ENCODE peak calls at places on chromosomes 4 and X, in five cellular contexts. X is astrocyte of the spinal cord, J is fibroblast of lung, G is fibroblast of the aortic adventitia, R is AG04450. U is an unnamed sample.

GRCh38 chr4:82437285-82438005 is 7.1 kb downstream of the ENOPH1 start:
- DNase-seq in X (no peak), J (no peak), G (peak), R (no peak), U (peak)

GRCh38 chr4:109206610-109207009 is 95.8 kb downstream of the COL25A1 start:
- DNase-seq in X (no peak), J (no peak), G (no peak), R (no peak), U (peak)

GRCh38 chr4:110970642-110971041 is 347.8 kb upstream of the PITX2 start:
- DNase-seq in X (peak), J (peak), G (peak), R (peak), U (peak)

GRCh38 chr4:147707892-147708672 is 23.8 kb upstream of the ARHGAP10 start:
- DNase-seq in X (peak), J (peak), G (peak), R (no peak), U (peak)

GRCh38 chr4:21792736-21793135 is 155.8 kb downstream of the KCNIP4 start:
- DNase-seq in X (no peak), J (no peak), G (no peak), R (no peak), U (no peak)

GRCh38 chr4:25358515-25359275 is 18.4 kb upstream of the ANAPC4 start:
- DNase-seq in X (no peak), J (no peak), G (no peak), R (no peak), U (no peak)

GRCh38 chr4:68271851-68272756 is 26.6 kb upstream of the TMPRSS11B start:
- DNase-seq in X (peak), J (peak), G (peak), R (peak), U (peak)

GRCh38 chr4:39947415-39947814 is 30.3 kb downstream of the PDS5A start:
- DNase-seq in X (no peak), J (peak), G (no peak), R (no peak), U (no peak)

GRCh38 chrX:100880368-100880767 is 6.2 kb upstream of the NOX1 start:
- DNase-seq in X (no peak), J (no peak), G (no peak), R (no peak), U (no peak)

GRCh38 chrX:13212191-13212651 is 107.6 kb downstream of the ATXN3L start:
- DNase-seq in X (no peak), J (peak), G (peak), R (peak), U (no peak)

DNA sequence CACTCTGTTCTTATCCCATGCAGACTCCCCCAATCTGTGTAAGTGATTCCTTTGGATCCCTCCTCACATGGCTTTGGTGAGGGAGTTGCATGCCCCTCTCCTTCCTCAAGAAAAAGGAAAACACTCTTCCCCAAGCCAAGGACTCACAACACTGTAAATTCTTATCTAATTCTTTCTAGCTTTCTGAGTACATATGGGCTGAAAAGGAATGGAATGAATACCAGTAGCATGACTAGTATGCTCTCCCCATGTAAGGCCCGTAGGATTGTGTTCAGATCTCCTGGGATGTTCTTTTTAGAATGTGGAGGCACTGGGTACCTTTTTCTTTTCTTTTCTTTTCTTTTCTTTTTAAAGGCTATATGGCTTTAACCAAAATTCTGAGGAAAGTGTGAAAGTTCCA is 17.0 kb upstream of the MAGED1 start:
- DNase-seq in X (peak), J (peak), G (peak), R (no peak), U (peak)
- H3K4me3 ChIP-seq in X (no peak), J (no peak), G (no peak), R (no peak), U (no peak)

GRCh38 chrX:39731735-39732134 is 366.0 kb downstream of the BCOR start:
- DNase-seq in X (no peak), J (no peak), G (peak), R (no peak), U (no peak)

GRCh38 chrX:39728852-39729587 is 368.7 kb downstream of the BCOR start:
- DNase-seq in X (no peak), J (no peak), G (no peak), R (no peak), U (no peak)

GRCh38 chrX:39729834-39730670 is 367.7 kb downstream of the BCOR start:
- DNase-seq in X (peak), J (no peak), G (no peak), R (no peak), U (no peak)

GRCh38 chrX:39731390-39731680 is 366.4 kb downstream of the BCOR start:
- DNase-seq in X (no peak), J (no peak), G (no peak), R (no peak), U (no peak)

GRCh38 chrX:39730671-39731389 is 366.9 kb downstream of the BCOR start:
- DNase-seq in X (peak), J (peak), G (peak), R (peak), U (peak)
- TF ChIP-seq CTCF in X (peak), J (peak), G (peak), R (peak), U (peak)

GRCh38 chrX:15269618-15270521 is at the start of gene ASB9:
- DNase-seq in X (peak), J (peak), G (peak), R (no peak), U (peak)
- H3K4me3 ChIP-seq in X (no peak), J (no peak), G (no peak), R (no peak), U (peak)

GRCh38 chrX:10926906-10927305 is 184.2 kb upstream of the HCCS start:
- DNase-seq in X (no peak), J (peak), G (peak), R (no peak), U (no peak)
- TF ChIP-seq CTCF in X (no peak), J (no peak), G (no peak), R (no peak), U (no peak)

DNA sequence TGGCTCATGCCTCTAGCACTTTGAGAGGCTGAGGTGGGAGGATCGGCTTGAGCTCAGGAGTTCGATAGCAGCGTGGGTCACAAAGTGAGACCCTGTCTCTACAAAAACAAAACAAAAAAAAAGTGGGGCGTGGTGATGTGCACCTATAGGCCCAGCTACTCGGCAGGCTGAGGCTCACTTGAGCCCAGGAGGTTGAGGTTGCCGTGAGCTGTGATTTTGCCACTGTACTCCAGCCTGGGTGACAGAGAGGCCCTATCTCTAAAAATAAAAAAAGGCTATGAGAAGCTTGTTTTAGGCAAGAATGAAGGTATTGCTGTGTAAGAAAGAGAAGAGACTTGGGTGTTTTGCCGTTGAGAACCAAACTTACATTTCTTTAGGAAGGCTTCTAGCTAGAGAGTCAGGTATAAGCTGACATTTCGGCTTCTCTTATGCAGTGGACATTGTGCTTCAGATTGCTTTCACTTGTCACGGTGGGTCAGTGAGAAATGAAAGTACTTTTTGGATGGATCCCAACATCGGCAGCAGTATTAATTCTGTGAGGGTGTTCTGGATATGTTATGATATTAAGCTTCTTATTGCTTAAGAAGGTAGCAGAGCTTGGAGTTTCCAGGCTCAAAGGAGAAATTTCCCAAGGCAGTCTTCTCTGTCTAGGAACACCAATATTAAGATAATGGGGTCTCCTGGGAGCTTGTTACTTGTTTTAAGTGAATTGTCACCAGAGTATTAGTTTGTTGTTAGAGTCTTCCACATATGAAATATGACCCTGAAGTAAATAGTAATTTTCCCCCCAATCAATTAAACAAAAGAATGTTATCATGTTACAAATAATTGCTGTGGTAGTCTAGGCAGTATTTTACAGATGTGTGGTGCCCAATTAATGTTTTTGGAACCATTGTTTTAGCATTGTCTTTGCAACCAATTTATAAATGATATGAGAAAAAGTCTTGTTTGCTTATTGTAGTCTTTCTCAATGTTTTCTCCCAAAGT is 17.6 kb downstream of the TMEM131L start:
- DNase-seq in X (no peak), J (peak), G (peak), R (no peak), U (peak)
- H3K4me3 ChIP-seq in X (no peak), J (peak), G (no peak), R (no peak), U (no peak)

GRCh38 chr4:128220286-128221235 is 67.1 kb downstream of the PGRMC2 start:
- DNase-seq in X (peak), J (peak), G (peak), R (peak), U (peak)
- TF ChIP-seq CTCF in X (peak), J (peak), G (peak), R (peak), U (no peak)

U was measured in foreskin fibroblast.